ENCODE peak calls at places on chromosome 18, in eight cellular contexts. L is AG08395; V is astrocyte of the spinal cord; F is T-helper 9 cell; T is mucosa of descending colon; P is stimulated activated CD4-positive, alpha-beta T cell treated with anti-CD3 and anti-CD28 coated beads, TNF-alpha, amount 100 ng/mL, for 4 hours; R is upper lobe of right lung; H is dermis blood vessel endothelial cell. A is an unnamed sample.

GRCh38 chr18:63981719-63982118 is 11.8 kb downstream of the SERPINB8 start:
- DNase-seq in T (no peak), L (no peak), P (no peak), R (no peak), V (no peak), H (no peak), F (no peak), A (no peak)

GRCh38 chr18:52348209-52348608 is 8.2 kb downstream of the DCC start:
- DNase-seq in H (no peak), P (no peak), L (no peak), V (no peak), F (no peak), R (no peak), T (no peak), A (no peak)

GRCh38 chr18:77096936-77097886 is 35.4 kb downstream of the MBP start:
- DNase-seq in H (no peak), T (no peak), L (no peak), F (no peak), R (no peak), V (no peak), P (no peak), A (no peak)

GRCh38 chr18:23689031-23689615 is at the start of gene LAMA3:
- DNase-seq in V (peak; percentile 28), T (peak; percentile 63), P (no peak), F (peak; percentile 10), H (peak; percentile 66), R (peak; percentile 92), L (peak; percentile 51), A (no peak)

GRCh38 chr18:69387181-69387580 is 13.5 kb upstream of the DOK6 start:
- DNase-seq in R (no peak), H (no peak), V (no peak), P (no peak), L (no peak), T (no peak), F (no peak), A (no peak)

GRCh38 chr18:21686282-21687105 is 18.1 kb downstream of the ABHD3 start:
- DNase-seq in F (no peak), H (no peak), L (no peak), R (no peak), P (no peak), T (peak; percentile 53), V (no peak), A (no peak)

GRCh38 chr18:9901377-9901776 is 12.4 kb upstream of the VAPA start:
- DNase-seq in P (no peak), R (no peak), L (no peak), T (no peak), H (no peak), F (no peak), V (no peak), A (no peak)

GRCh38 chr18:23924813-23925212 is 89.7 kb upstream of the TTC39C start:
- DNase-seq in R (no peak), L (peak; percentile 88), V (peak; percentile 50), F (no peak), P (no peak), T (no peak), H (no peak), A (no peak)

GRCh38 chr18:74290831-74291770 is 662 bp downstream of the CYB5A start:
- DNase-seq in T (peak; percentile 80), L (no peak), R (peak; percentile 88), V (no peak), H (no peak), P (no peak), F (no peak), A (no peak)

GRCh38 chr18:40832362-40832761 is 1122.7 kb upstream of the PIK3C3 start:
- DNase-seq in T (no peak), P (no peak), R (no peak), L (no peak), V (peak; percentile 31), H (no peak), F (no peak), A (no peak)

GRCh38 chr18:55073116-55073515 is 113.9 kb upstream of the CCDC68 start:
- DNase-seq in L (no peak), F (no peak), V (no peak), H (no peak), P (no peak), R (no peak), T (no peak), A (no peak)

GRCh38 chr18:78228974-78229373 is 750.6 kb upstream of the SALL3 start:
- DNase-seq in L (no peak), F (no peak), H (no peak), T (no peak), R (no peak), P (no peak), V (no peak), A (no peak)

GRCh38 chr18:12839526-12840196 is 44.4 kb downstream of the PTPN2 start:
- DNase-seq in R (no peak), F (no peak), T (peak; percentile 25), P (peak; percentile 21), V (peak; percentile 29), H (no peak), L (peak; percentile 15), A (no peak)

GRCh38 chr18:10386956-10387355 is 67.5 kb upstream of the APCDD1 start:
- DNase-seq in R (no peak), T (no peak), F (no peak), L (peak; percentile 25), V (no peak), P (no peak), H (no peak), A (no peak)

GRCh38 chr18:35289293-35290069 is 548 bp downstream of the ZSCAN30 start:
- DNase-seq in V (peak; percentile 5), R (peak; percentile 67), H (peak; percentile 30), L (peak; percentile 8), F (no peak), T (peak; percentile 55), P (no peak), A (no peak)

GRCh38 chr18:52310651-52311050 is 29.3 kb upstream of the DCC start:
- DNase-seq in P (no peak), L (no peak), H (no peak), V (no peak), R (no peak), F (no peak), T (no peak), A (no peak)